ENCODE peak calls at places on chromosomes 2 and 18, in five cellular contexts. One of them, this sample, is unnamed.

GRCh38 chr18:8943900-8944870 is 158.3 kb upstream of the NDUFV2 start:
- DNase-seq in GM12865: no peak
- DNase-seq in AG09309: peak; percentile 61
- DNase-seq in BE2C: no peak
- DNase-seq in fibroblast of pulmonary artery: peak; percentile 69
- DNase-seq in this sample: peak; percentile 51

GRCh38 chr2:7956126-7956689 is 725.6 kb upstream of the ID2 start:
- DNase-seq in BE2C: no peak
- DNase-seq in fibroblast of pulmonary artery: no peak
- DNase-seq in GM12865: no peak
- DNase-seq in AG09309: no peak
- DNase-seq in this sample: no peak

GRCh38 chr18:49922228-49922627 is 108.9 kb upstream of the ACAA2 start:
- DNase-seq in BE2C: no peak
- DNase-seq in GM12865: no peak
- DNase-seq in fibroblast of pulmonary artery: no peak
- DNase-seq in AG09309: no peak
- DNase-seq in this sample: no peak

GRCh38 chr18:59376351-59376935 is 17.4 kb upstream of the LMAN1 start:
- DNase-seq in fibroblast of pulmonary artery: no peak
- DNase-seq in GM12865: no peak
- DNase-seq in AG09309: no peak
- DNase-seq in BE2C: no peak
- DNase-seq in this sample: no peak

GRCh38 chr18:75048776-75049454 is 160.0 kb downstream of the PTGR3 start:
- DNase-seq in GM12865: no peak
- DNase-seq in BE2C: no peak
- DNase-seq in AG09309: no peak
- DNase-seq in fibroblast of pulmonary artery: no peak
- DNase-seq in this sample: no peak

GRCh38 chr2:95316466-95317122 is 19.4 kb downstream of the KCNIP3 start:
- DNase-seq in fibroblast of pulmonary artery: peak; percentile 43
- DNase-seq in GM12865: no peak
- DNase-seq in BE2C: no peak
- DNase-seq in AG09309: peak; percentile 50
- DNase-seq in this sample: no peak

GRCh38 chr2:67649331-67650071 is 252.4 kb downstream of the ETAA1 start:
- DNase-seq in GM12865: no peak
- DNase-seq in fibroblast of pulmonary artery: peak; percentile 97
- DNase-seq in AG09309: no peak
- DNase-seq in BE2C: peak; percentile 8
- DNase-seq in this sample: peak; percentile 69

GRCh38 chr2:96900237-96900636 is 30.4 kb upstream of the SEMA4C start:
- DNase-seq in fibroblast of pulmonary artery: no peak
- DNase-seq in AG09309: no peak
- DNase-seq in GM12865: no peak
- DNase-seq in BE2C: no peak
- DNase-seq in this sample: no peak

GRCh38 chr2:205471776-205472175 is 210.5 kb upstream of the NRP2 start:
- DNase-seq in AG09309: no peak
- DNase-seq in GM12865: no peak
- DNase-seq in BE2C: no peak
- DNase-seq in fibroblast of pulmonary artery: no peak
- DNase-seq in this sample: no peak

GRCh38 chr2:96131152-96131817 is 7.0 kb downstream of the ASTL start:
- DNase-seq in fibroblast of pulmonary artery: no peak
- DNase-seq in AG09309: no peak
- DNase-seq in GM12865: no peak
- DNase-seq in BE2C: no peak
- DNase-seq in this sample: no peak

GRCh38 chr18:47247833-47248609 is 3.4 kb downstream of the SKOR2 start:
- DNase-seq in BE2C: no peak
- DNase-seq in AG09309: no peak
- DNase-seq in GM12865: no peak
- DNase-seq in fibroblast of pulmonary artery: no peak
- DNase-seq in this sample: no peak

GRCh38 chr2:64455031-64455332 is 1.0 kb downstream of the LGALSL start:
- DNase-seq in AG09309: no peak
- DNase-seq in fibroblast of pulmonary artery: no peak
- DNase-seq in BE2C: no peak
- DNase-seq in GM12865: no peak
- DNase-seq in this sample: no peak

GRCh38 chr2:37282746-37283145 is 41.9 kb downstream of the PRKD3 start:
- DNase-seq in BE2C: no peak
- DNase-seq in AG09309: no peak
- DNase-seq in GM12865: no peak
- DNase-seq in fibroblast of pulmonary artery: peak; percentile 71
- DNase-seq in this sample: no peak

GRCh38 chr2:189129971-189130370 is 49.6 kb downstream of the COL5A2 start:
- DNase-seq in AG09309: peak; percentile 90
- DNase-seq in GM12865: no peak
- DNase-seq in BE2C: no peak
- DNase-seq in fibroblast of pulmonary artery: peak; percentile 73
- DNase-seq in this sample: peak; percentile 56

GRCh38 chr2:224520064-224520463 is 65.1 kb downstream of the CUL3 start:
- DNase-seq in BE2C: no peak
- DNase-seq in fibroblast of pulmonary artery: peak; percentile 78
- DNase-seq in AG09309: peak; percentile 43
- DNase-seq in GM12865: peak; percentile 92
- DNase-seq in this sample: peak; percentile 73

GRCh38 chr18:75111673-75112485 is 97.1 kb downstream of the PTGR3 start:
- DNase-seq in fibroblast of pulmonary artery: no peak
- DNase-seq in BE2C: no peak
- DNase-seq in AG09309: no peak
- DNase-seq in GM12865: no peak
- DNase-seq in this sample: no peak

GRCh38 chr18:74204543-74205152 is 56.3 kb downstream of the TIMM21 start:
- DNase-seq in fibroblast of pulmonary artery: no peak
- DNase-seq in BE2C: no peak
- DNase-seq in AG09309: no peak
- DNase-seq in GM12865: peak; percentile 18
- DNase-seq in this sample: no peak

DNA sequence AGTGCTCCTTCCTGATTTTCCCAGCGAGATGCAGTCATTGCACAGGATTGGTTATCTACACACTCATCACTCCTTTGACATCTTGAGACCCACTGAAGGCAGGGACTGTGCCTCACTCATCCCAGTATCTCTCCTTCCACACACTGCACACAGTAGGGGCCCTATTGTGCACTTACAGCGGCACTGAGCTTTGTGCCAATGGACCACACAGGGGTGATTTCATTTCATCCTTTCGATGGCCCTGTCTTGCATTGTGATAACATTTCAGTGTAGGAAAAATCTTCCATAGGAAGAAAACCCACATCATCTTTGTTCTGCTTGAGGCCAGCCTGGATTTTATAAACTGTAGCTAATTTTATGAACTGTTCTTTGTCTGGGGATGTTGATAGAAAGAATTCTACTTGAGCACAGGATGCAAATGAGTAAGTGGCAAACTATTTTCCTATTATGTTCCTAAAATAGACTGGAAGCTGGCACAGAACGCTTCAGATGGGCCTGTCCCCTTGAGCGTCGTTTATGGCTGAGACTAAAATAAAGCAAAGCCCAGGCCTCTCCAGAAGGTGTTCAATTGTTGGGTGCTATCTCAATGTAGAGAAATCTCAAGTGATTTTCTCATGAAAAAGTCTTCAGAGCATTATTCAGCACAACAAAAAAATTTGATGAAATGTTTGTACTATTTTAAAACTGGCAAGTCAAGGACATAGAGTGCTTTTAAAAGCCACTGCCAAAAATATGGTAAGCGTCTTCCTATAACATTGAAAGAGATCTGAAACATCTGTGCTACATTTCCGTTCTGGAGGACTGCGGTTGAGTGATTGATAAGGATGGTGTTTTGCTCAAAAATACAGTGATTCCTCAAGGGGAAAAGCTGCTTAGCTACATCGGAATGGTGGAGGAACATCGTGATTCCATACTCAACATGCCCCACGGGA is 10.7 kb upstream of the LRRFIP1 start:
- DNase-seq in AG09309: peak; percentile 44
- DNase-seq in fibroblast of pulmonary artery: peak; percentile 94
- DNase-seq in GM12865: no peak
- DNase-seq in BE2C: no peak
- DNase-seq in this sample: peak; percentile 84
- H3K4me3 ChIP-seq in AG09309: no peak overlapping the region
- H3K4me3 ChIP-seq in fibroblast of pulmonary artery: no peak overlapping the region
- H3K4me3 ChIP-seq in GM12865: no peak overlapping the region
- H3K4me3 ChIP-seq in BE2C: no peak overlapping the region
- H3K4me3 ChIP-seq in this sample: no peak overlapping the region

DNA sequence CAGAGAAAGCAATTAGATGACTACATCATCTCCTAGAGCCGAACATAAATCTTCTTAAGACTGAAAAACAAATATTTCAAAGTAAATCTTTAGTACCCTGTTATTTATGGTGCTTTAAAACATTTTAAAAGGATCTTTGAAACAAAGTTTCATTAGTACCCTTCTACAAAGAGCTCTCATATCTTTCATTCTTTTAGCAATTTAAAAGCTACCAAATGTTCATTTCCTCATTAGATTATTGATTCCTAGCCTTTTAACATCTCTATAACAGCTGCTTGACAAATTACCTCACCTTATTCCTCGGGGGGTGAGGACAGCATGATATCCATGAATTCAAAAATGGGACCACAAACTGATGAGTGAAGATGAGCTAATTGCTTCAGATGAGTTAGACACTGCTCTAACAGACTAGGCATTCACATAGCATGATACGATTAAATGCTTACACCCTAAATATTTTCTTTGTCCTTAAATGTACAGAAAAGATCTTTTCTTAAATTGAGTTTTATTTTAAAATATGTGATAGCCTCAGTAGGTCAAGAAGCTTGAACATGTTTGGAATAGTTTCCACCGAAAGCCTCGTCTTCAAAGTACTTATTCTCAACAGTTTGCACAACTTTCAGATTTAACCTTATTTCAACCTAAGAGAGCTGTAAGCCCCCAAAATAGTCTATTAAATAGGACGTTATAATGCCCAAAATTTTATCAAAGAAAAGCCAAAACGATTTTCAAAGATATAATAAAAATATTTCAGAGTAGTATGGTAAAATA is 2.1 kb downstream of the ATAD2B start:
- DNase-seq in BE2C: no peak
- DNase-seq in AG09309: no peak
- DNase-seq in fibroblast of pulmonary artery: no peak
- DNase-seq in GM12865: no peak
- DNase-seq in this sample: no peak
- H3K4me3 ChIP-seq in BE2C: peak overlapping the region; percentile 97
- H3K4me3 ChIP-seq in AG09309: peak overlapping the region; percentile 83
- H3K4me3 ChIP-seq in fibroblast of pulmonary artery: peak overlapping the region; percentile 95
- H3K4me3 ChIP-seq in GM12865: peak overlapping the region; percentile 82
- H3K4me3 ChIP-seq in this sample: peak overlapping the region; percentile 82

GRCh38 chr2:239381709-239382134 is 19.1 kb downstream of the HDAC4 start:
- DNase-seq in fibroblast of pulmonary artery: no peak
- DNase-seq in GM12865: peak; percentile 55
- DNase-seq in AG09309: no peak
- DNase-seq in BE2C: peak; percentile 59
- DNase-seq in this sample: no peak
- H3K4me3 ChIP-seq in fibroblast of pulmonary artery: no peak overlapping the region
- H3K4me3 ChIP-seq in GM12865: no peak overlapping the region
- H3K4me3 ChIP-seq in AG09309: no peak overlapping the region
- H3K4me3 ChIP-seq in BE2C: no peak overlapping the region
- H3K4me3 ChIP-seq in this sample: no peak overlapping the region

GRCh38 chr2:234980476-234981187 is 28.8 kb downstream of the SH3BP4 start:
- DNase-seq in BE2C: no peak
- DNase-seq in GM12865: no peak
- DNase-seq in AG09309: no peak
- DNase-seq in fibroblast of pulmonary artery: peak; percentile 60
- DNase-seq in this sample: no peak

GRCh38 chr2:234981197-234982095 is 29.6 kb downstream of the SH3BP4 start:
- DNase-seq in AG09309: peak; percentile 98
- DNase-seq in GM12865: no peak
- DNase-seq in BE2C: peak; percentile 56
- DNase-seq in fibroblast of pulmonary artery: peak; percentile 99
- DNase-seq in this sample: peak; percentile 96

GRCh38 chr2:234979204-234980167 is 27.7 kb downstream of the SH3BP4 start:
- DNase-seq in BE2C: no peak
- DNase-seq in fibroblast of pulmonary artery: peak; percentile 72
- DNase-seq in AG09309: no peak
- DNase-seq in GM12865: no peak
- DNase-seq in this sample: no peak

GRCh38 chr2:234983011-234983726 is 31.4 kb downstream of the SH3BP4 start:
- DNase-seq in GM12865: no peak
- DNase-seq in AG09309: no peak
- DNase-seq in BE2C: no peak
- DNase-seq in fibroblast of pulmonary artery: no peak
- DNase-seq in this sample: no peak

DNA sequence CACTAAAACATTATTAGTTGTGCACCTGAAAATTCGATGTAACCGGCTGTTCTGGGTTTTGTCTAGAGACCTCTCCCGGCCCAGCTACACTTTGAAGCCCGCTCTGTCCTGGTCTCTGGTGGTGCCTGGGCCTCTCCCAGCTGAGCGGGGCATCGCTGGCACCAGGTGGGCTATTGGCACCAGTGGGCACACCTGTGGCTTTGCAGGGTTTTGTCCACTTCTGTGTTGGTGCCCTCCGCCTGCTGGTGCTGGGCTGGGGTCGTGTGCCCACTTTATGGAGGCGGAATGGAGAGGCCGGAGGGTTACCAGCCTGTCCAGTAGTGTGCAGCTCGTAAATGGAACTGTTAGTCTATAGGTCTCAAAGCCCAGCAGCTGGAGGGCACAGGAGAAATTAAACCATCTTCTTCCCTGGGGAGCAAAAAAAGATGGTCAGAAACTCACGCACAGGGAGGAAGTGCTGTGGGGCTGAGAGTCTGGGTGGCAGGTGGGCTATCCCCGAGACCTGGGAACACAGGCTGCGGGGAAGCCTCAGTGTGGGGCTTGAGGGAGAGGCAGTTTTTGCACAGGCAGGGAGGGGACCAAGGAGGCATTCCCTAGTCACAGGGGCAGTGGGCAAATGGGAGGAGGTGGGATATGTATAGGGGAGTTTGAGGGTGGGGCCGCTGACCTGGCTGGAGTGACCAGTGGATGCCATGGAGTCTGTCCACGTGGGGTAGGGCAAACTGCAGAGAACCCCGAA is 30.4 kb downstream of the SH3BP4 start:
- DNase-seq in BE2C: no peak
- DNase-seq in AG09309: no peak
- DNase-seq in GM12865: no peak
- DNase-seq in fibroblast of pulmonary artery: no peak
- DNase-seq in this sample: no peak
- H3K4me3 ChIP-seq in BE2C: no peak overlapping the region
- H3K4me3 ChIP-seq in AG09309: no peak overlapping the region
- H3K4me3 ChIP-seq in GM12865: no peak overlapping the region
- H3K4me3 ChIP-seq in fibroblast of pulmonary artery: peak overlapping the region; percentile 15
- H3K4me3 ChIP-seq in this sample: no peak overlapping the region